ENCODE peak calls at places on chromosomes 1 and 21, in nine cellular contexts. A is mesendoderm; Y is heart right ventricle; W is upper lobe of right lung; T is fibroblast of pulmonary artery; O is left ventricle myocardium inferior; R is psoas muscle; Z is CD8-positive, alpha-beta memory T cell; U is fibroblast of villous mesenchyme. F is an unnamed sample.

GRCh38 chr1:116931016-116931918 is 21.6 kb downstream of the PTGFRN start:
- DNase-seq in R (no peak), O (no peak), Y (no peak), U (no peak), Z (no peak), W (no peak), T (no peak), A (peak), F (no peak)

GRCh38 chr1:167210966-167211674 is 9.6 kb upstream of the POU2F1 start:
- DNase-seq in O (no peak), Y (no peak), W (no peak), U (no peak), Z (no peak), A (no peak), T (no peak), R (no peak), F (no peak)

GRCh38 chr1:95041491-95042165 is 31.1 kb downstream of the ALG14 start:
- DNase-seq in O (peak), W (no peak), U (peak), Y (no peak), Z (no peak), R (no peak), T (peak), A (no peak), F (no peak)

GRCh38 chr21:42443181-42443785 is 39.6 kb downstream of the UBASH3A start:
- DNase-seq in T (no peak), R (no peak), Z (no peak), Y (no peak), U (no peak), O (no peak), W (no peak), A (no peak), F (no peak)

GRCh38 chr1:169200319-169200718 is 93.8 kb downstream of the ATP1B1 start:
- DNase-seq in W (no peak), U (no peak), O (no peak), Z (no peak), Y (no peak), R (no peak), T (no peak), A (no peak), F (no peak)

GRCh38 chr1:183634429-183635065 is 1.0 kb downstream of the ARPC5 start:
- DNase-seq in Y (no peak), R (no peak), A (no peak), O (no peak), W (no peak), U (no peak), T (no peak), Z (no peak), F (no peak)

GRCh38 chr1:41045740-41046139 is 24.2 kb upstream of the SLFNL1 start:
- DNase-seq in A (no peak), U (peak), Z (no peak), T (peak), Y (no peak), R (peak), O (no peak), W (no peak), F (no peak)

GRCh38 chr1:217717959-217718358 is 86.8 kb downstream of the SPATA17 start:
- DNase-seq in U (peak), O (no peak), Y (no peak), Z (no peak), R (no peak), T (no peak), A (peak), W (no peak), F (no peak)

DNA sequence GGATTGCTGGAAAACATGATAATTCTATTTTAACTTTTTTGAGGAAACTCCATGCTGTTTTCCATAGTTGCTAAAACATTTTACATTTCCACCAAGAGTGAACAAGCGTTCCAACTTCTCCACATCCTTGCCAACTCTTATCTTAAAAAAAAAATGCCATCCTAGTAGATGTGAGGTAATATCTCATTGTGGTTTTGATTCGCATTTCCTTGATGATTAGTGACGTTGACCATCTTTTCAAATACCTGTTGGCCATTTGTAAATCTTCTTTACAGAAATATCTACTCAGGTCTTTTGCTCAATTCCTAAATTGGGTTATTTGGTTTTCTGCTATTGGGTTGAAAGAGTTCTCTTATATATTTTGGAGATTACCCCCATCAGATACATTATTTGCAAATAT is 77.4 kb upstream of the CLDN14 start:
- DNase-seq in Y (no peak), Z (no peak), U (no peak), R (no peak), T (peak), W (no peak), O (no peak), A (no peak), F (no peak)
- H3K4me3 ChIP-seq in Y (no peak), Z (no peak), U (no peak), R (no peak), T (no peak), W (no peak), O (no peak), A (no peak), F (no peak)

GRCh38 chr1:20733361-20733975 is 965 bp upstream of the SH2D5 start:
- DNase-seq in Z (no peak), T (no peak), A (no peak), O (no peak), U (no peak), Y (no peak), W (no peak), R (no peak), F (no peak)
- H3K4me3 ChIP-seq in Z (peak), T (no peak), A (no peak), O (peak), U (peak), Y (peak), W (peak), R (peak), F (peak)

DNA sequence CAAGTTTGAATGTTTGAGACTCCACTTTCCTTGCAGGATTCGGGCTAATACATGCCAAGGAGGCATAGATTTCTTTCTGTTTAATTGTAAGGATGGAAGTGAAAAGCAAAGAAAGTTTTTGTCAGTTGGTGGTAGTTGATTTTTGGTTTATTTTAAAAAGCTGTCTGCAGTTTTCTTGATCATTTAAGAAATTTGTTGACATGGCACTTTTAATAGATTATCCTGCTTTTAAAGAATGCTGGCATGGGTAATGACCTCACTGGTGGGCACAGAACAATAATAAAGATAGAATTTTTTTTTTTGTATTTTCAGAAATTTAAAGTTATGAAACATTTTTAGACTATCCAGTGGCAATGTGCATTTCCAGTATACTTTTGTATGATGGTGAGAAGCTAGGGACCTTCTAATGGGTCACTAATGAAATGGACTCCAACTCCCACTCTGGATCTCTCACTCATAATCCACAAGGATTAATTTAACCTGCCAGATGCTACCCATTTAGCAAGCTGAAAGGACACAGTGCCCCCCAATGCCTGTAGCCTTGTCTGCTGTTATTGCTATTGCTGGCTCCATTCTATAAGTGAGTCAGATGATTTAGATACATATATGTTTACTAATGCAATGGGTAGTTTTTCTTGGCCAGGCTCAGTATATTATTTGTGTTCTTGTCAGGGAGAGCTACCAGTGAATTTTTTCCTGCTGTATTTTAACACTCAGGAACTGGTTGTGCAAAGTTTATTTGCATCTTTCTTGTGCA is 190.2 kb upstream of the SGIP1 start:
- DNase-seq in Y (no peak), R (no peak), T (no peak), W (no peak), A (no peak), Z (no peak), O (no peak), U (no peak), F (no peak)
- H3K4me3 ChIP-seq in Y (no peak), R (peak), T (no peak), W (no peak), A (no peak), Z (no peak), O (no peak), U (no peak), F (no peak)

GRCh38 chr1:1890506-1891348 is at the start of gene GNB1:
- DNase-seq in Y (peak), R (peak), U (peak), Z (peak), A (peak), W (peak), O (peak), T (peak), F (peak)
- H3K4me3 ChIP-seq in Y (peak), R (peak), U (peak), Z (peak), A (peak), W (peak), O (peak), T (peak), F (peak)

GRCh38 chr1:232841823-232842565 is 36.8 kb downstream of the MAP10 start:
- DNase-seq in Z (no peak), O (no peak), A (no peak), Y (no peak), W (no peak), U (no peak), T (no peak), R (no peak), F (no peak)

GRCh38 chr1:232844791-232845190 is 39.6 kb downstream of the MAP10 start:
- DNase-seq in W (no peak), Y (no peak), R (no peak), Z (no peak), T (peak), U (no peak), O (no peak), A (no peak), F (no peak)

DNA sequence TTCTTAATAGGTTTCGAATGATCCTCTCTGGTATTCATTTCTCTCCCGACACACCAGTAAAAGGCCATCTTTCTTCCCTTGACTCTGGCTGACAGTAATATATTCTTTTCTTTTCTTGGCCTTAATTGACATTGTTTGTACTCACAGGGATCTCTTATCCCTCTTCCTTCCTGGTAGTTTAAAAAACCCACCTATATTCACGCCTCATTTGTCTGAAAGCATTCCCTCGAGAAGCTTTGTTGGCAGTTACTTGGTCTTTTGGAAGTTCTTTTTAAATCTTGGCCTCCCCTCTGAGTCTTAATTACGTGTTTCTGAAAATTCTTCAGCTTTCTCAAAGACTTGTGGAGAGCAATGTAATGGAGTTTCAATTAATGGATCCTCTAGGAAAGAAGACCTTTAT is 40.3 kb downstream of the MAP10 start:
- DNase-seq in O (no peak), Y (no peak), Z (no peak), R (no peak), A (no peak), U (no peak), W (no peak), T (no peak), F (no peak)
- H3K4me3 ChIP-seq in O (no peak), Y (no peak), Z (no peak), R (no peak), A (no peak), U (no peak), W (no peak), T (no peak), F (no peak)

GRCh38 chr1:110002695-110003094 is 18.1 kb downstream of the AHCYL1 start:
- DNase-seq in Z (no peak), O (no peak), U (no peak), Y (no peak), R (no peak), A (no peak), W (no peak), T (no peak), F (no peak)

GRCh38 chr1:110005971-110006370 is 21.4 kb downstream of the AHCYL1 start:
- DNase-seq in Z (no peak), T (peak), A (no peak), R (no peak), Y (no peak), W (no peak), O (no peak), U (peak), F (no peak)

GRCh38 chr1:110006516-110006915 is 22.0 kb downstream of the AHCYL1 start:
- DNase-seq in A (no peak), Y (no peak), R (no peak), U (no peak), T (no peak), O (no peak), Z (no peak), W (no peak), F (no peak)

GRCh38 chr1:110004583-110004982 is 20.0 kb downstream of the AHCYL1 start:
- DNase-seq in W (no peak), A (no peak), T (no peak), Z (no peak), O (no peak), R (no peak), U (no peak), Y (no peak), F (no peak)

GRCh38 chr1:110003747-110004428 is 19.3 kb downstream of the AHCYL1 start:
- DNase-seq in A (peak), Z (no peak), R (peak), T (peak), U (peak), O (peak), W (peak), Y (peak), F (no peak)
- H3K4me3 ChIP-seq in A (no peak), Z (no peak), R (peak), T (peak), U (peak), O (peak), W (peak), Y (no peak), F (no peak)

DNA sequence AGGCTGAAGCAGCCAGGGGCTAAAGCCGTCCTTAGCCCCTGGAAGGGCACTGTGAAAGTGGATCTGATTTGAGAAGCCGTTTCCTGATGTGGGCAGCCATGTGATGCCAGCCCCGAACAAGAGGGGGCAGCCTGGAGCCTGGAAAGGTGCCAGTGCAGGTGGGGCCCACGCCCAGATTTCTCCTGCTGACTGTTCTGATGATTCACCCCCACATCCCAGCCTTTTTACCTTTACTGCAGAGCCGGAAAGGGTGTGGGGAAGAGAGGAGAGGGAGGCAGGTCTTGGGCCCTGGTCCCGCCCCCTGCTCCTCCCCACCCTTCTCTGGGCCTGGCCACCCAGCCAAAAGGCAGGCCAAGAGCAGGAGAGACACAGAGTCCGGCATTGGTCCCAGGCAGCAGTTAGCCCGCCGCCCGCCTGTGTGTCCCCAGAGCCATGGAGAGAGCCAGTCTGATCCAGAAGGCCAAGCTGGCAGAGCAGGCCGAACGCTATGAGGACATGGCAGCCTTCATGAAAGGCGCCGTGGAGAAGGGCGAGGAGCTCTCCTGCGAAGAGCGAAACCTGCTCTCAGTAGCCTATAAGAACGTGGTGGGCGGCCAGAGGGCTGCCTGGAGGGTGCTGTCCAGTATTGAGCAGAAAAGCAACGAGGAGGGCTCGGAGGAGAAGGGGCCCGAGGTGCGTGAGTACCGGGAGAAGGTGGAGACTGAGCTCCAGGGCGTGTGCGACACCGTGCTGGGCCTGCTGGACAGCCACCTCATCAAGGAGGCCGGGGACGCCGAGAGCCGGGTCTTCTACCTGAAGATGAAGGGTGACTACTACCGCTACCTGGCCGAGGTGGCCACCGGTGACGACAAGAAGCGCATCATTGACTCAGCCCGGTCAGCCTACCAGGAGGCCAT is at the start of gene SFN:
- DNase-seq in Z (peak), A (peak), Y (no peak), W (peak), R (no peak), U (no peak), T (no peak), O (no peak), F (peak)
- H3K4me3 ChIP-seq in Z (no peak), A (no peak), Y (peak), W (peak), R (peak), U (peak), T (no peak), O (peak), F (peak)

DNA sequence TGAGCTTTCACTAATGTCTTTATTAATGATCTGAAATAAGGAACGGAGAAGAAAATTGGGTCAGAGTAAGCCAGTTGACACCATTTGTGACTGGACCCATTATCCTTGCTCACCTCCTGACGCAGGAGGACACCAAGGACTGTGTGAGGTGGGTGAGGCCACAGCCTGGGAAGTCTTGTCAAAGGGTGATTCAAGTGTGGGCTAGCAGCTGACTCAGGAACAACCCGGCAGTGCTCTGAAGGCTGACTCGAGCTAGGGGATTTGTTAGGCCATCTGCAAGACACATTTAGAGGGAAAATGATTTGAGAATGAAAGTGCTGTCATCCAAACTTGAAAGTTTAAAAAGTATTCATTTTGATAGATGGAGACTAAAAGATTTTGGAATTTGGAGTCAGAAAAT is 21.2 kb downstream of the PRRX1 start:
- DNase-seq in Z (no peak), R (peak), U (peak), W (no peak), Y (no peak), O (no peak), T (no peak), A (no peak), F (no peak)
- H3K4me3 ChIP-seq in Z (no peak), R (no peak), U (no peak), W (no peak), Y (no peak), O (no peak), T (no peak), A (no peak), F (no peak)

F was measured in effector memory CD4-positive, alpha-beta T cell.